ENCODE peak calls at places on chromosomes 3 and 15, in seven cellular contexts. W is naive B cell; L is type B pancreatic cell; N is CD8-positive, alpha-beta memory T cell; C is cardiac fibroblast; M is GM23248; Z is GOT3. J is an unnamed sample.

GRCh38 chr3:168094877-168095610 is 680 bp downstream of the GOLIM4 start:
- DNase-seq in C (peak), M (peak), L (peak), Z (peak), N (peak), W (peak), J (peak)

GRCh38 chr3:125154800-125155269 is 57.7 kb downstream of the SLC12A8 start:
- DNase-seq in M (no peak), Z (no peak), L (no peak), C (no peak), W (peak), N (no peak), J (peak)

GRCh38 chr3:108414007-108414406 is 96.4 kb downstream of the MYH15 start:
- DNase-seq in N (no peak), W (no peak), Z (no peak), L (no peak), M (peak), C (no peak), J (no peak)

GRCh38 chr15:64772488-64772887 is 2.9 kb downstream of the RBPMS2 start:
- DNase-seq in C (no peak), M (no peak), Z (no peak), N (no peak), W (no peak), L (no peak), J (no peak)

GRCh38 chr3:195441971-195442572 is 748 bp downstream of the ACAP2 start:
- DNase-seq in Z (no peak), L (no peak), W (peak), N (peak), M (peak), C (peak), J (peak)

GRCh38 chr3:71694358-71694999 is 30.7 kb downstream of the EIF4E3 start:
- DNase-seq in Z (no peak), C (peak), N (no peak), W (no peak), L (no peak), M (peak), J (no peak)

GRCh38 chr3:148232409-148232808 is 465.3 kb upstream of the AGTR1 start:
- DNase-seq in Z (no peak), L (no peak), N (no peak), C (no peak), W (no peak), M (no peak), J (no peak)

GRCh38 chr3:136664771-136665170 is 87.4 kb downstream of the STAG1 start:
- DNase-seq in N (no peak), L (no peak), M (no peak), C (no peak), W (no peak), Z (no peak), J (no peak)

GRCh38 chr3:128273116-128273840 is 120.0 kb downstream of the EEFSEC start:
- DNase-seq in L (peak), M (no peak), W (no peak), Z (no peak), N (no peak), C (no peak), J (no peak)

J was measured in immature natural killer cell.